ENCODE peak calls at places on chromosome 22, in nine cellular contexts. Y is H54, P is heart left ventricle, K is transverse colon, X is adrenal gland, B is prostate gland, D is Peyer's patch, Q is uterus, H is body of pancreas. S is an unnamed sample.

GRCh38 chr22:27663031-27663367 is 138.6 kb downstream of the MN1 start:
- DNase-seq in Y (no peak), P (no peak), K (no peak), X (no peak), B (no peak), D (no peak), Q (no peak), H (no peak), S (no peak)

GRCh38 chr22:47318041-47318737 is 555.7 kb downstream of the TBC1D22A start:
- DNase-seq in Y (no peak), P (no peak), K (no peak), X (no peak), B (no peak), D (no peak), Q (no peak), H (no peak), S (no peak)

GRCh38 chr22:46024136-46024840 is 47.3 kb upstream of the WNT7B start:
- DNase-seq in Y (no peak), P (peak), K (no peak), X (peak), B (no peak), D (no peak), Q (peak), H (peak), S (peak)

GRCh38 chr22:41612626-41613025 is 8.2 kb downstream of the DESI1 start:
- DNase-seq in Y (no peak), P (no peak), K (no peak), X (no peak), B (no peak), D (no peak), Q (no peak), H (no peak), S (peak)

GRCh38 chr22:49768511-49768910 is 59.2 kb downstream of the BRD1 start:
- DNase-seq in Y (no peak), P (no peak), K (peak), X (no peak), B (no peak), D (no peak), Q (no peak), H (peak), S (no peak)

GRCh38 chr22:41844036-41844435 is 11.1 kb downstream of the SREBF2 start:
- DNase-seq in Y (no peak), P (no peak), K (no peak), X (no peak), B (no peak), D (no peak), Q (no peak), H (no peak), S (no peak)

GRCh38 chr22:17303840-17304779 is 65.2 kb upstream of the CECR2 start:
- DNase-seq in Y (no peak), P (no peak), K (peak), X (no peak), B (no peak), D (peak), Q (no peak), H (no peak), S (no peak)

GRCh38 chr22:18032455-18033101 is 8.2 kb upstream of the MICAL3 start:
- DNase-seq in Y (no peak), P (no peak), K (no peak), X (no peak), B (no peak), D (no peak), Q (peak), H (no peak), S (no peak)

GRCh38 chr22:25113316-25113721 is 86.3 kb upstream of the CRYBB3 start:
- DNase-seq in Y (no peak), P (no peak), K (peak), X (peak), B (no peak), D (no peak), Q (no peak), H (no peak), S (no peak)

GRCh38 chr22:44199866-44200265 is 19.1 kb downstream of the PARVG start:
- DNase-seq in Y (no peak), P (no peak), K (no peak), X (no peak), B (no peak), D (no peak), Q (no peak), H (no peak), S (no peak)

GRCh38 chr22:45230026-45230845 is 10.5 kb downstream of the KIAA0930 start:
- DNase-seq in Y (no peak), P (no peak), K (no peak), X (no peak), B (no peak), D (no peak), Q (no peak), H (no peak), S (no peak)

GRCh38 chr22:24233235-24233634 is 11.6 kb downstream of the GGT5 start:
- DNase-seq in Y (no peak), P (no peak), K (no peak), X (no peak), B (no peak), D (no peak), Q (no peak), H (no peak), S (no peak)

GRCh38 chr22:28917747-28918543 is 34.6 kb downstream of the ZNRF3 start:
- DNase-seq in Y (peak), P (peak), K (peak), X (peak), B (no peak), D (no peak), Q (no peak), H (peak), S (no peak)

GRCh38 chr22:42856179-42856864 is 751 bp downstream of the ARFGAP3 start:
- DNase-seq in Y (no peak), P (peak), K (peak), X (peak), B (peak), D (peak), Q (peak), H (peak), S (peak)

GRCh38 chr22:16932577-16932976 is 75.4 kb downstream of the GAB4 start:
- DNase-seq in Y (no peak), P (no peak), K (no peak), X (peak), B (no peak), D (no peak), Q (no peak), H (no peak), S (no peak)

GRCh38 chr22:25496396-25497064 is 67.9 kb upstream of the GRK3 start:
- DNase-seq in Y (no peak), P (no peak), K (no peak), X (no peak), B (no peak), D (no peak), Q (no peak), H (no peak), S (no peak)

GRCh38 chr22:39117585-39118191 is 20.6 kb downstream of the APOBEC3H start:
- DNase-seq in Y (no peak), P (peak), K (peak), X (peak), B (peak), D (peak), Q (no peak), H (peak), S (no peak)

DNA sequence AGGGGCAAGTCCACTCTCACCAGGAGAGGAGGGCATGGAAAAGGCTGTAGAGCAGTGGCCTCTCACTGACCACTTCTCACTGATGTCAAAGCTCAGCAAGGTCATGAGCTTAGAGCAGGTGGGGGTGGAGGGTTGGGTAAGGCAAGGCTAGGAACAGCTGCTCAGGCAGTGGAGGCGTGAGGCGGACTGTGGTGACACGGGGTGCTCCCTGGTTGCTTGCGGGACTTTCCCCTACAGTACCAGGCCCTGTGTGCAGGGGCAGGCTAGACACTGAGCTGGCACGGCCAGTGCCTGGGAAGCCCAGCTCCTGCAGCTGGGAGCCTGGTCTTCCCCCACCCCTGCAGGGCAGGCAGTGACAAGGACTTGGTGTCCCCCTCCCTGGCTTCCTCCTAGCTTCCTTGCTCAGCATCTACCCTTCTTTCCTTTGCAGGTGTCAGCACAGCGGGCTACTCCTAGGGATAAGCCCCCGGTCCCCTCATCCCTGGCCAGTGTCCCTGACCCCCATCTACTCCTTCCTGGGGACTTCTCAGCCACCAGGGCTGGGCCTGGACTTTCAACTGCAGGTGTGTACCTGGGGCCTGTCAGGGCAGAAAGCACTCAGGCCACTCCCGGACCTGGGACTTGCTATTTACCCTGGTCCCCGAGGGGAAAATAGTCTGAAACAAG is 45.6 kb downstream of the PISD start:
- DNase-seq in Y (no peak), P (no peak), K (no peak), X (peak), B (no peak), D (peak), Q (no peak), H (no peak), S (no peak)
- TF ChIP-seq POLR2A in Y (no peak), P (no peak), K (no peak), X (no peak), B (no peak), D (no peak), Q (no peak), H (no peak), S (no peak)

GRCh38 chr22:37220543-37220968 is 8.3 kb upstream of the SSTR3 start:
- DNase-seq in Y (no peak), P (no peak), K (no peak), X (no peak), B (no peak), D (no peak), Q (no peak), H (no peak), S (no peak)
- TF ChIP-seq POLR2A in Y (no peak), P (no peak), K (no peak), X (no peak), B (no peak), D (no peak), Q (no peak), H (no peak), S (no peak)

DNA sequence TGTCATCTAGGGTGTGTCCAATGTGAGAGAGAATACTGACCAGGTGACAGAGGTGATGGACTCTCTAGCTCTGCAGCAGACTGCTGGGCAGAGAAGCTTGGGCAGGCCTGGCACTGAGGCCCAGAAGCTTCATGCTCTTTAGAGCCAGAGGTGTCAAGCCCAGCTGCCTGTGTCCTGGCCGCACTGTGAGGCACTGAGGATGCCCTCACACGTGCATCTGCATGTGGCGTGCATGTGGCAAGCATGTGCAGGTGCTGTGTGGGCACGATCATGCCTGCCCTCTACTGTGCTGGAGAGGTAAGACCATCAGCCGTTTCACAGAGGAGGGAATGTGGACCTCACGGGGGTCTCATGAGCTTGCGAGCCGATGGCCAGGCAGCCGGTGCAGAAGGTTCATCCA is 15.8 kb upstream of the TXNRD2 start:
- DNase-seq in Y (no peak), P (no peak), K (no peak), X (no peak), B (no peak), D (no peak), Q (no peak), H (no peak), S (no peak)
- TF ChIP-seq POLR2A in Y (no peak), P (no peak), K (no peak), X (no peak), B (no peak), D (no peak), Q (no peak), H (no peak), S (no peak)

DNA sequence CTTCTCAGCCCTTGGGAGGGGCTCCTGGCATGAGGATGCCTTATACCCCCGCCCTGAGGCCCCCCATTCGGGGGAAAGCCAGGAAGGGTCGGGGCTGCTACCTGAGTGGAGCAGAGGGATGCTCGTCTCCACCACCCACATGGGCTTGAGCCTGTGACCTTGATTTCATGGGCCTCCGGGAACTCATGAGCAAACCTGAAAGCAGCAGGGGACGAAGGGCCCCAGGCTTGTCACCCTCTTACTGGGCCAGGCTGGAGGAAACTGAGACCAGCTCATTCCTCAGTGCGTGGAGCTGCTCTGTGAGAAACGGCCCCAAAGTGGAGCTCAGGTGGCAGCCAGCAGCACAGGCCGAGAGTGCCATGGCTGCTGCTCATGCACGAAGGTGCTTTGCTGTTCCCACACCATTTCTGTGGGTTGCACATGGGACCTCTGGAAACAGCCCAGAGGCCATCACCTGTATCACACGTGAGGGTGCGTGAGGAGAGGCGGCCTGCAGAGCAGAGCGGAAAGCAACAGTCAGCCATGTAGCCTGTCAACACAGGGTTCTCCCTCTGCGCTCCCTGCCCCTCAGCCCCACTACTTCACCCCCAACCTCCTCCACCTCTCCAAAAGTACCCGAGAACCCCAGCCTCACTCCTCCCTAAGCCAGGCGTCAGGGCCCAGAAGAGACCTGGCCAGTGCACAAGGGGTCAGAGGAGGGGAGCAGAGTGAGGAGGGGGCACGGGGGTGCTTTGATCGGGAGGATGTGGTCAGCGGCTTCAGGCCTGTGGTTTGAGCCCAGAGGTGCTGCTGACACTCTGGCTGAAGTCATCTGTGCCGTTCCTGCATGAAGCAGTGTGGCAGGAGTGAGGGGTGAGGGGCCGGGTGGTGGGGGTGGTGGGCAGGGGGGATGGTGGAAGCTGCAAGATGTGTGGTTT is 14.2 kb upstream of the IL2RB start:
- DNase-seq in Y (no peak), P (no peak), K (no peak), X (no peak), B (no peak), D (peak), Q (no peak), H (no peak), S (no peak)
- TF ChIP-seq POLR2A in Y (no peak), P (no peak), K (no peak), X (no peak), B (no peak), D (no peak), Q (no peak), H (no peak), S (no peak)

GRCh38 chr22:35378547-35379078 is 2.3 kb upstream of the HMOX1 start:
- DNase-seq in Y (no peak), P (no peak), K (no peak), X (no peak), B (no peak), D (no peak), Q (no peak), H (no peak), S (no peak)

GRCh38 chr22:35380013-35380412 is 883 bp upstream of the HMOX1 start:
- DNase-seq in Y (no peak), P (no peak), K (peak), X (no peak), B (no peak), D (no peak), Q (no peak), H (no peak), S (no peak)

GRCh38 chr22:35381424-35381772 is 502 bp downstream of the HMOX1 start:
- DNase-seq in Y (no peak), P (no peak), K (no peak), X (no peak), B (no peak), D (no peak), Q (no peak), H (no peak), S (peak)

GRCh38 chr22:35379146-35379993 is 1.5 kb upstream of the HMOX1 start:
- DNase-seq in Y (no peak), P (no peak), K (peak), X (no peak), B (no peak), D (no peak), Q (no peak), H (no peak), S (no peak)

DNA sequence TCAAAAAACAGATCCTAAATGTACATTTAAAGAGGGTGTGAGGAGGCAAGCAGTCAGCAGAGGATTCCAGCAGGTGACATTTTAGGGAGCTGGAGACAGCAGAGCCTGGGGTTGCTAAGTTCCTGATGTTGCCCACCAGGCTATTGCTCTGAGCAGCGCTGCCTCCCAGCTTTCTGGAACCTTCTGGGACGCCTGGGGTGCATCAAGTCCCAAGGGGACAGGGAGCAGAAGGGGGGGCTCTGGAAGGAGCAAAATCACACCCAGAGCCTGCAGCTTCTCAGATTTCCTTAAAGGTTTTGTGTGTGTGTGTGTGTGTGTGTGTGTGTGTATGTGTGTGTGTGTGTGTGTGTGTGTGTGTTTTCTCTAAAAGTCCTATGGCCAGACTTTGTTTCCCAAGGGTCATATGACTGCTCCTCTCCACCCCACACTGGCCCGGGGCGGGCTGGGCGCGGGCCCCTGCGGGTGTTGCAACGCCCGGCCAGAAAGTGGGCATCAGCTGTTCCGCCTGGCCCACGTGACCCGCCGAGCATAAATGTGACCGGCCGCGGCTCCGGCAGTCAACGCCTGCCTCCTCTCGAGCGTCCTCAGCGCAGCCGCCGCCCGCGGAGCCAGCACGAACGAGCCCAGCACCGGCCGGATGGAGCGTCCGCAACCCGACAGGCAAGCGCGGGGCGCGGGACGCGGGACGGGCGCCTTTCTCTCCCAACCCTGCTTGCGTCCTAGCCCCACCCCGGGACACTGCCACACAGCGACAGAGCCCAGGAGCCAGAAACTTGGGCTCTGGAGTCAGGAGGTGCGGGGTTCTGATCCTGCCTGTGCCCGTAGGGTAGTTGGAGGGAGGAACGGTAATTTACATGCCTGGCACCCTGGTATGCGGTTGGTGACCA is at the start of gene HMOX1:
- DNase-seq in Y (peak), P (peak), K (peak), X (peak), B (peak), D (peak), Q (peak), H (peak), S (peak)
- TF ChIP-seq POLR2A in Y (peak), P (peak), K (peak), X (peak), B (peak), D (peak), Q (peak), H (peak), S (peak)

DNA sequence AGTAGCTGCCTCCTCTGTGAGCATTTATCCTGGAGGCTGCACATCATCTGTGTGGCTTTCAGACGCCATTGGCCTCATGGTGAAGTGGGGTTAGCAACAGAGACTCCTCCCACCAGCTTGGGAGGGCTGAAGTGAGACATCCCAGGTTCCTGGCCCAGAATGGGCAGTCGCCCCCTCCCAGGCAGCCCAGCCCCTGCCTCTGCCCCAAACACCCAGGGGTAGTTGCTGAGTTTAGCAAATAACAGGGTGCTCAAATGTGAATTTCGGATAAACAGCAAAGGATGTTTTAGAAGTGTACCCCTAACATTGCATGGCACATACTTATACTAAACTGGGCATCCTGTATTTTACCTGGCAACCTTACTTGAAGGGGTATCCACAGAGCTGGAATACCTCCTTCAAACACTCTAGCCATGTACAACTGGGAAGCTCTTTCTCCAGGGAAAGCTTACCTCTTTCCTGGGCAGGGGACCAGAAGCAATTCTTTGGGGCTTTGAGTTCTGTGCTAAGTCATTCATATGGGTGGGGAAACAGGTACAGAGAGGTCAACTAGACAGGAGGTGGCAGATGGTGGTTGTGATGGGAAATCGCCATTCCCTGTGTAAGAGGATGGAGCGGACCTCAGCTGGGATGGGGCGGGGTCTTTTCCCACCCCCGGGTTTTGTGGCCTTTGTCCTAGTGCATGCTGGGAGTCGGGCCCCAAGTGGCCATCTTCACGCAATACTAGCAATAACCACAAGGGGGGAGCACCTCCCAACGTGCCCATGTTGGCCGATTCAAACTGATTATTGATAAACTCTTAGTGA is 19.3 kb downstream of the MTFP1 start:
- DNase-seq in Y (no peak), P (no peak), K (peak), X (peak), B (no peak), D (no peak), Q (no peak), H (peak), S (no peak)
- TF ChIP-seq POLR2A in Y (no peak), P (no peak), K (no peak), X (no peak), B (no peak), D (no peak), Q (no peak), H (no peak), S (no peak)

S was measured in ovary.